ENCODE peak calls at places on chromosomes 4 and X, in five cellular contexts. One of them, this sample, is unnamed.

GRCh38 chrX:119728487-119728886 is 29.9 kb upstream of the SOWAHD start:
- DNase-seq in MM.1S: no peak
- DNase-seq in PC-3: peak; percentile 55
- DNase-seq in OCI-LY7: peak; percentile 72
- DNase-seq in GM23248: no peak
- DNase-seq in this sample: peak; percentile 16

GRCh38 chr4:100493756-100494155 is 24.1 kb downstream of the EMCN start:
- DNase-seq in MM.1S: no peak
- DNase-seq in PC-3: no peak
- DNase-seq in OCI-LY7: no peak
- DNase-seq in GM23248: peak; percentile 55
- DNase-seq in this sample: no peak

GRCh38 chrX:46713672-46714487 is 45.0 kb downstream of the SLC9A7 start:
- DNase-seq in MM.1S: peak; percentile 7
- DNase-seq in PC-3: no peak
- DNase-seq in OCI-LY7: no peak
- DNase-seq in GM23248: peak; percentile 12
- DNase-seq in this sample: no peak

GRCh38 chr4:153341575-153342090 is 2.9 kb upstream of the MND1 start:
- DNase-seq in MM.1S: no peak
- DNase-seq in PC-3: peak; percentile 75
- DNase-seq in OCI-LY7: peak; percentile 86
- DNase-seq in GM23248: peak; percentile 53
- DNase-seq in this sample: peak; percentile 6

GRCh38 chr4:151250706-151251105 is 26.3 kb upstream of the PRSS48 start:
- DNase-seq in MM.1S: no peak
- DNase-seq in PC-3: no peak
- DNase-seq in OCI-LY7: no peak
- DNase-seq in GM23248: no peak
- DNase-seq in this sample: no peak

GRCh38 chr4:147787204-147787603 is 55.3 kb downstream of the ARHGAP10 start:
- DNase-seq in MM.1S: no peak
- DNase-seq in PC-3: peak; percentile 42
- DNase-seq in OCI-LY7: no peak
- DNase-seq in GM23248: peak; percentile 72
- DNase-seq in this sample: no peak

GRCh38 chr4:40200881-40201797 is 4.3 kb downstream of the RHOH start:
- DNase-seq in MM.1S: peak; percentile 40
- DNase-seq in PC-3: peak; percentile 37
- DNase-seq in OCI-LY7: peak; percentile 75
- DNase-seq in GM23248: no peak
- DNase-seq in this sample: no peak

GRCh38 chrX:69107231-69107739 is 58.0 kb downstream of the PJA1 start:
- DNase-seq in MM.1S: no peak
- DNase-seq in PC-3: peak; percentile 27
- DNase-seq in OCI-LY7: no peak
- DNase-seq in GM23248: no peak
- DNase-seq in this sample: peak; percentile 86

GRCh38 chrX:153939573-153939972 is 4.7 kb upstream of the NAA10 start:
- DNase-seq in MM.1S: no peak
- DNase-seq in PC-3: no peak
- DNase-seq in OCI-LY7: no peak
- DNase-seq in GM23248: no peak
- DNase-seq in this sample: no peak

GRCh38 chrX:586351-586750 is 44.2 kb upstream of the SHOX start:
- DNase-seq in MM.1S: no peak
- DNase-seq in PC-3: no peak
- DNase-seq in OCI-LY7: no peak
- DNase-seq in GM23248: no peak
- DNase-seq in this sample: no peak

GRCh38 chr4:143025111-143025704 is 159.5 kb upstream of the USP38 start:
- DNase-seq in MM.1S: peak; percentile 49
- DNase-seq in PC-3: peak; percentile 55
- DNase-seq in OCI-LY7: no peak
- DNase-seq in GM23248: peak; percentile 69
- DNase-seq in this sample: no peak

GRCh38 chr4:110753461-110753860 is 130.6 kb upstream of the PITX2 start:
- DNase-seq in MM.1S: no peak
- DNase-seq in PC-3: no peak
- DNase-seq in OCI-LY7: no peak
- DNase-seq in GM23248: no peak
- DNase-seq in this sample: no peak

GRCh38 chr4:20982544-20982943 is 282.3 kb downstream of the PACRGL start:
- DNase-seq in MM.1S: no peak
- DNase-seq in PC-3: no peak
- DNase-seq in OCI-LY7: no peak
- DNase-seq in GM23248: no peak
- DNase-seq in this sample: no peak

GRCh38 chr4:173410106-173410505 is 11.2 kb upstream of the SCRG1 start:
- DNase-seq in MM.1S: no peak
- DNase-seq in PC-3: no peak
- DNase-seq in OCI-LY7: no peak
- DNase-seq in GM23248: no peak
- DNase-seq in this sample: no peak

GRCh38 chrX:22300130-22300529 is 27.4 kb downstream of the CBLL2 start:
- DNase-seq in MM.1S: peak; percentile 73
- DNase-seq in PC-3: peak; percentile 75
- DNase-seq in OCI-LY7: no peak
- DNase-seq in GM23248: peak; percentile 77
- DNase-seq in this sample: peak; percentile 31

GRCh38 chrX:96314974-96315373 is 369.7 kb upstream of the DIAPH2 start:
- DNase-seq in MM.1S: no peak
- DNase-seq in PC-3: peak; percentile 66
- DNase-seq in OCI-LY7: no peak
- DNase-seq in GM23248: peak; percentile 61
- DNase-seq in this sample: no peak

DNA sequence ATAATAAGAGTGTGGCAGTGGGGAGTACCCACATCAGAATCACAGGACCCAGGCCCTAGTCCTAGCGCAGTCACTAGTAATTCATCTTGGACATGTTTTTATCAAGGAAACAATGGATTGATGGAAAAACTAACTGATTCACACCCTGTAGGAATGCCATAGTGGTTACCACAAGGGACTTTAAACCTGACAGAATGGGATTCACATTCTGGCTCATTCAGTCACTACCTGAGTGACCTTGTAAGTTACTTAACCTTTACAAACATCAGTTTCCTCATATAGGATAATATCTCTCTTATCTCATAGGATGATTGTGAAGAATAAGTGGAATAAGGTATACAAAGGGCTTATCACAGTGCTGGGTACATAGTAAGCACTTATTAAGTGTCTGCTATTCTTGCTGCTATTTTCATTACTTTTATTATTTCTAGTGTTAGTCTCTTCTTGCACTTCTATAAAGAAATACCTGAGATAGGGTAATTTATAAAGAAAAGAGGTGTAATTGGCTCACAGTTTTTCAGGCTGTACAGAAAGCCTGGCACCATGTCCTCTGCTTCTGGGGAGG is 247.5 kb upstream of the KLF3 start:
- DNase-seq in MM.1S: no peak
- DNase-seq in PC-3: no peak
- DNase-seq in OCI-LY7: no peak
- DNase-seq in GM23248: no peak
- DNase-seq in this sample: no peak
- H3K4me2 ChIP-seq in MM.1S: no peak overlapping the region
- H3K4me2 ChIP-seq in PC-3: no peak overlapping the region
- H3K4me2 ChIP-seq in OCI-LY7: no peak overlapping the region
- H3K4me2 ChIP-seq in GM23248: no peak overlapping the region
- H3K4me2 ChIP-seq in this sample: no peak overlapping the region

DNA sequence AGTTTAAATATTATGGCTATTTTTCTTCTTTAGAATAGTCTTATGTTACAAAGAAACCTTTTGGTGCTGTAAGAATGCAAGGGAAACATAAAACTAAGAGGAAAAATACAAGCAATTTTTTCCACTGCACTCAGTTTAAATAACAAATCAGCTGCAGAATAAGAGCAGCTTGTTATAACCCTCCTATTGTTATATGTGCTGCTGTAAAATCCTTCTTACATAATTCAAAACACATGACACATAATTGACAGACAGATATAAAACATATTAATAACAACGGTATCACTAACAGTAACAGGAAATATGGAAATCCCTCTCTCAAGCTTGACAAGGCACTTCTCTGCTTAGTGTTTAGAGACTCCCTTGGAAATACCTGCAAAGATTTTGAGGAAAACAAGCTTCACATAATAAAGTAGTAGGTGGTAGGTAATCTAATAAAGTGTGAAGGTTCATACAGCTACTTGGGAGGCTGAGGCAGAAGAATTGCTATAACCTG is 385.3 kb upstream of the HS3ST1 start:
- DNase-seq in MM.1S: no peak
- DNase-seq in PC-3: no peak
- DNase-seq in OCI-LY7: no peak
- DNase-seq in GM23248: no peak
- DNase-seq in this sample: no peak
- TF ChIP-seq EZH2phosphoT487 in MM.1S: no peak
- TF ChIP-seq EZH2phosphoT487 in PC-3: no peak
- TF ChIP-seq EZH2phosphoT487 in OCI-LY7: no peak
- TF ChIP-seq EZH2phosphoT487 in GM23248: no peak
- TF ChIP-seq EZH2phosphoT487 in this sample: no peak

DNA sequence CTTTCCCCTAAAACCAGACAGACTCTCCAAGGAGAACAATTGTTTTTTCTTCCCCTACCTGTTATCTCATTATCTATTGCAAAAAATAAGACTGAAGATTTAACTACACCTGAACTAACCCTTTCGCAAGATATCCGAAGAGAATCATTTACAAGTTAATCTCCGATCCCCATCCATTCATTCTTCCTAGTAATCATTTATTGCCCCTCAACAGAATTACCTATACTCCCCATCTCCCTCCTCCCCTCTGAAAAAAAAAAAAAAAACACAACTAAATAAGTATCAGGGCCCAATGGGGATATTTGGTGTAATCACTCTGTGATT is 28.9 kb upstream of the AP1S2 start:
- DNase-seq in MM.1S: no peak
- DNase-seq in PC-3: no peak
- DNase-seq in OCI-LY7: no peak
- DNase-seq in GM23248: no peak
- DNase-seq in this sample: no peak
- H3K4me2 ChIP-seq in MM.1S: no peak overlapping the region
- H3K4me2 ChIP-seq in PC-3: no peak overlapping the region
- H3K4me2 ChIP-seq in OCI-LY7: no peak overlapping the region
- H3K4me2 ChIP-seq in GM23248: no peak overlapping the region
- H3K4me2 ChIP-seq in this sample: no peak overlapping the region

GRCh38 chrX:148024425-148025148 is 43.5 kb downstream of the FMR1NB start:
- DNase-seq in MM.1S: no peak
- DNase-seq in PC-3: no peak
- DNase-seq in OCI-LY7: peak; percentile 67
- DNase-seq in GM23248: no peak
- DNase-seq in this sample: no peak
- TF ChIP-seq EZH2phosphoT487 in MM.1S: no peak
- TF ChIP-seq EZH2phosphoT487 in PC-3: no peak
- TF ChIP-seq EZH2phosphoT487 in OCI-LY7: no peak
- TF ChIP-seq EZH2phosphoT487 in GM23248: no peak
- TF ChIP-seq EZH2phosphoT487 in this sample: no peak